ENCODE peak calls at places on chromosomes 7 and 10, in four cellular contexts. R is stimulated activated naive CD8-positive, alpha-beta T cell treated with anti-CD3 and anti-CD28 coated beads, Interleukin-15, Interleukin-2, amounts not matched to agents 100 U/mL and 50 U/mL, for 24 hours; M is central memory CD4-positive, alpha-beta T cell; U is posterior vena cava. Y is an unnamed sample.
A peak's percentile ranks its signal among the peaks of the same experiment; 100 is the strongest.

GRCh38 chr7:87506243-87507180 is 31.0 kb upstream of the ABCB4 start:
- DNase-seq in U (no peak), M (no peak), R (no peak), Y (peak; percentile 52)

GRCh38 chr7:16849295-16850148 is 32.3 kb downstream of the AGR3 start:
- DNase-seq in M (no peak), R (no peak), U (no peak), Y (no peak)

GRCh38 chr10:70908426-70909296 is 20.3 kb upstream of the PCBD1 start:
- DNase-seq in M (no peak), R (no peak), U (peak; percentile 68), Y (no peak)

GRCh38 chr10:118983263-118983662 is 46.3 kb upstream of the NANOS1 start:
- DNase-seq in R (no peak), U (no peak), M (no peak), Y (no peak)

GRCh38 chr10:122417667-122418066 is 36.8 kb upstream of the ARMS2 start:
- DNase-seq in M (no peak), R (no peak), U (no peak), Y (peak; percentile 63)

GRCh38 chr7:76146374-76146773 is 55.3 kb upstream of the SRRM3 start:
- DNase-seq in M (no peak), U (no peak), R (no peak), Y (no peak)

GRCh38 chr7:128398016-128398840 is 11.6 kb downstream of the IMPDH1 start:
- DNase-seq in M (no peak), U (peak; percentile 84), R (peak; percentile 67), Y (peak; percentile 61)

GRCh38 chr10:1183033-1183396 is 126.8 kb downstream of the WDR37 start:
- DNase-seq in U (peak; percentile 73), R (no peak), M (no peak), Y (no peak)

GRCh38 chr10:13402016-13402415 is 53.9 kb upstream of the SEPHS1 start:
- DNase-seq in U (no peak), R (no peak), M (no peak), Y (no peak)

GRCh38 chr10:130160775-130161174 is 24.6 kb downstream of the GLRX3 start:
- DNase-seq in U (no peak), M (no peak), R (no peak), Y (no peak)

GRCh38 chr10:49119746-49120145 is 4.4 kb upstream of the VSTM4 start:
- DNase-seq in R (no peak), M (no peak), U (no peak), Y (peak; percentile 65)